ENCODE peak calls at places on chromosomes 1 and 21, in seven cellular contexts. K, E, M, C, Y, Q and S are unnamed samples.

GRCh38 chr1:59057211-59057694 is 239.6 kb upstream of the FGGY start:
- DNase-seq in K (peak), E (peak), M (peak), C (no peak), Y (no peak), Q (peak), S (peak)

GRCh38 chr1:78286686-78287085 is 204.1 kb upstream of the PTGFR start:
- DNase-seq in K (no peak), E (peak), M (peak), C (no peak), Y (no peak), Q (no peak), S (peak)

GRCh38 chr1:214321686-214322453 is 40.9 kb downstream of the SMYD2 start:
- DNase-seq in K (no peak), E (no peak), M (no peak), C (no peak), Y (no peak), Q (no peak), S (no peak)

GRCh38 chr1:147168626-147169058 is 3.6 kb downstream of the PRKAB2 start:
- DNase-seq in K (no peak), E (peak), M (peak), C (peak), Y (no peak), Q (no peak), S (peak)

GRCh38 chr1:44661786-44662682 is 12.2 kb downstream of the TMEM53 start:
- DNase-seq in K (no peak), E (no peak), M (no peak), C (no peak), Y (no peak), Q (no peak), S (no peak)

GRCh38 chr21:45076245-45076661 is 1.9 kb downstream of the ADARB1 start:
- DNase-seq in K (no peak), E (no peak), M (no peak), C (no peak), Y (no peak), Q (peak), S (peak)

GRCh38 chr1:163071381-163072255 is 2.5 kb downstream of the RGS4 start:
- DNase-seq in K (peak), E (peak), M (peak), C (peak), Y (no peak), Q (peak), S (peak)

GRCh38 chr1:27789511-27790154 is 16.6 kb downstream of the STX12 start:
- DNase-seq in K (no peak), E (no peak), M (peak), C (no peak), Y (no peak), Q (no peak), S (peak)

GRCh38 chr1:29592731-29593130 is 356.4 kb downstream of the PTPRU start:
- DNase-seq in K (peak), E (no peak), M (no peak), C (no peak), Y (no peak), Q (no peak), S (peak)

GRCh38 chr1:223771469-223771813 is 59.1 kb downstream of the CAPN2 start:
- DNase-seq in K (no peak), E (no peak), M (no peak), C (no peak), Y (no peak), Q (no peak), S (no peak)

GRCh38 chr1:116310172-116310571 is 62.9 kb upstream of the ATP1A1 start:
- DNase-seq in K (no peak), E (no peak), M (no peak), C (no peak), Y (no peak), Q (peak), S (peak)